ENCODE peak calls at places on chromosomes 2 and 18, in five cellular contexts. J is IMR-90, W is HepG2, H is GM12878, D is HEK293T. G is an unnamed sample.

GRCh38 chr2:36701391-36701795 is 4.9 kb downstream of the VIT start:
- DNase-seq in W (no peak), H (no peak), J (peak), D (no peak), G (no peak)

GRCh38 chr2:207663870-207664545 is 38.8 kb upstream of the METTL21A start:
- DNase-seq in W (no peak), J (no peak), H (no peak), D (no peak), G (no peak)

GRCh38 chr2:151027147-151027546 is 234.5 kb downstream of the RBM43 start:
- DNase-seq in D (no peak), W (no peak), H (no peak), J (no peak), G (no peak)

GRCh38 chr2:237964578-237965404 is 2.0 kb upstream of the UBE2F start:
- DNase-seq in H (no peak), W (no peak), J (peak), D (no peak), G (no peak)

GRCh38 chr2:159290289-159290907 is 3.9 kb upstream of the WDSUB1 start:
- DNase-seq in W (peak), H (no peak), D (no peak), J (peak), G (peak)

GRCh38 chr2:68506170-68506569 is 38.8 kb downstream of the APLF start:
- DNase-seq in J (no peak), D (no peak), H (no peak), W (no peak), G (no peak)

GRCh38 chr2:174106736-174107135 is 141.6 kb upstream of the SP3 start:
- DNase-seq in D (no peak), W (no peak), H (no peak), J (no peak), G (no peak)

GRCh38 chr2:74628538-74629105 is 19.5 kb downstream of the M1AP start:
- DNase-seq in W (no peak), D (no peak), H (no peak), J (no peak), G (no peak)

GRCh38 chr2:25331686-25332365 is 9.9 kb downstream of the DNMT3A start:
- DNase-seq in J (peak), W (no peak), D (no peak), H (no peak), G (no peak)

GRCh38 chr2:96877513-96878159 is 7.8 kb upstream of the SEMA4C start:
- DNase-seq in H (no peak), J (no peak), W (no peak), D (no peak), G (no peak)

GRCh38 chr2:234162876-234163275 is 112.4 kb downstream of the SPP2 start:
- DNase-seq in W (no peak), D (no peak), H (no peak), J (no peak), G (no peak)

GRCh38 chr2:218259099-218259921 is 1.5 kb upstream of the GPBAR1 start:
- DNase-seq in W (no peak), J (peak), D (no peak), H (no peak), G (no peak)

GRCh38 chr2:16653083-16653375 is 12.6 kb downstream of the CYRIA start:
- DNase-seq in D (no peak), J (no peak), W (no peak), H (no peak), G (no peak)

GRCh38 chr2:16169381-16169960 is 229.1 kb downstream of the MYCN start:
- DNase-seq in D (no peak), J (no peak), H (no peak), W (no peak), G (no peak)

GRCh38 chr2:46857871-46858696 is 57.5 kb downstream of the MCFD2 start:
- DNase-seq in H (no peak), J (peak), W (no peak), D (no peak), G (peak)

GRCh38 chr2:26691881-26692813 is at the start of gene KCNK3:
- DNase-seq in J (peak), D (peak), H (no peak), W (no peak), G (peak)

GRCh38 chr2:55693181-55694125 is at the start of gene PNPT1:
- DNase-seq in W (peak), J (peak), D (peak), H (peak), G (peak)

GRCh38 chr2:84286878-84287277 is 172.2 kb downstream of the SUCLG1 start:
- DNase-seq in J (no peak), H (no peak), D (no peak), W (no peak), G (no peak)

GRCh38 chr2:73205611-73206010 is 3.2 kb downstream of the NOTO start:
- DNase-seq in J (no peak), D (no peak), W (no peak), H (no peak), G (no peak)

GRCh38 chr18:37483221-37483971 is 82.2 kb downstream of the CELF4 start:
- DNase-seq in D (peak), H (no peak), J (peak), W (no peak), G (peak)

GRCh38 chr18:49137585-49137984 is 186.8 kb upstream of the SMAD7 start:
- DNase-seq in D (no peak), H (no peak), J (no peak), W (no peak), G (no peak)

GRCh38 chr18:49133112-49133511 is 182.3 kb upstream of the SMAD7 start:
- DNase-seq in J (no peak), W (no peak), D (no peak), H (no peak), G (no peak)

GRCh38 chr18:49139726-49140125 is 189.0 kb upstream of the SMAD7 start:
- DNase-seq in D (no peak), W (no peak), J (no peak), H (no peak), G (no peak)

GRCh38 chr18:49135871-49136270 is 185.1 kb upstream of the SMAD7 start:
- DNase-seq in H (no peak), W (peak), J (peak), D (no peak), G (peak)

DNA sequence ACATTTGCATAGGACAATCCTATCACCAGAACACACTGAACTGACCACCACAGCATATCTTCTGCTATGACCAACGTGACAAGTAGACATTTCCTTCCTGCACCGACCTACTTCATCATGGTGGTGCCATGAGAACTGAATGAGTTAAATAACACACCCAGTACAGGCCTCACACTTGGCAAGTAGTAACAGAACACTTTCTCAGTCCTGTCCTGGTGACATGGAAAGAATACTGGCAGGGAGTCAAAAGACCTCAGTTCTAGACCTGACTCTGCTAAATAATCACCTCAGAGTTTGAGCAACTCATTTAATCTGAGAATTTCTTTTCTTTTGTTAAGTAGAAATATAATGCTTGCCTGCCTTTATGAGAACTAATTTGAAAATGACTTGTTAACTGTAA is 186.3 kb upstream of the SMAD7 start:
- DNase-seq in H (no peak), W (no peak), J (no peak), D (no peak), G (no peak)
- TF ChIP-seq BHLHE40 in H (no peak), W (no peak), J (no peak), D (no peak), G (no peak)

GRCh38 chr2:45651415-45652089 is at the start of gene PRKCE:
- DNase-seq in W (no peak), J (no peak), H (no peak), D (peak), G (peak)
- TF ChIP-seq BHLHE40 in W (no peak), J (no peak), H (no peak), D (no peak), G (no peak)

DNA sequence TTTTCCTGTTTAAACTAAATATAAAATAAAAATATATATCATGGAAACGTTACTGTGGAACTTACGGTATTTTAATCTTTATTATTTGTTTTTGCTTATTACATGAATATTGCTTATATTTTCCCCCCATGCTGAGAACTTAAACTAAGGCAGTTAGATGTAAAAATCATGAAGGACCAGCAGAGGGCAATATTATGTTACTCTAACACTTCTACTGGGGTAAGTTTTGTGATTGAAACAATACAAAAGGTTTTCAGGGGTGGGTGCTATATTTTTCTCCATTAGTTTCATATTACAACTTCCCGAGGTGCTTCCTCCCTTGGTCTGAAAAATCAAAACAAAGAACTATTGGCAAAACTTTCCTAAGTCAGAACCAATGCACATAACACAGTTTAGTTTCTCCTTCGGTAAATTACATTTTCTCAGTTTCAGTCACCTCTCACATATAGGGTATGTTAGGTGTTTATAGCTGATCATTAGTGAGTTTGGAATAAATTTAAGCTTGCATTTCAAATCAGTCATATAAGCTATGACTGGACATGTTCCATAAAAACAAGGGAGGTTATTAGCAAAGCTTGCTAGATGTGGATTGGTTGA is 54.8 kb downstream of the ZNF407 start:
- DNase-seq in J (peak), H (no peak), D (peak), W (peak), G (peak)
- TF ChIP-seq BHLHE40 in J (no peak), H (no peak), D (no peak), W (no peak), G (no peak)

DNA sequence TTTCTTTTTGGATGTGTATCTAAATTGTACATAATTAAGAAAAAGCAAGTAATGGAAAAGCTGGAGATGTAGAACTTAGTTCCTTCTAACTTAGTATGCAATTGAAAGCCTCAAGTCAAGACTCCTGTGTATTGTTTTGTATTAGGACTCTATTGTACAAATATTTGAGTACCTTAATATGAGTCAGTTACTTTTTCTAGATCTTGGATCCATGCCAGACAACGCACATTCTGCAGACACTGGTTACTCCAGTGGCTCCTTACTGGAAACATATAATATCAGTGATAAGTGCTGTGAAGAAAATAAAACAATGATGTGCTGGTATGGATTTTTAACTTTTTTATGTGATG is 1.5 kb downstream of the SLC39A10 start:
- DNase-seq in J (peak), H (no peak), D (no peak), W (peak), G (peak)
- TF ChIP-seq BHLHE40 in J (no peak), H (no peak), D (no peak), W (no peak), G (no peak)

DNA sequence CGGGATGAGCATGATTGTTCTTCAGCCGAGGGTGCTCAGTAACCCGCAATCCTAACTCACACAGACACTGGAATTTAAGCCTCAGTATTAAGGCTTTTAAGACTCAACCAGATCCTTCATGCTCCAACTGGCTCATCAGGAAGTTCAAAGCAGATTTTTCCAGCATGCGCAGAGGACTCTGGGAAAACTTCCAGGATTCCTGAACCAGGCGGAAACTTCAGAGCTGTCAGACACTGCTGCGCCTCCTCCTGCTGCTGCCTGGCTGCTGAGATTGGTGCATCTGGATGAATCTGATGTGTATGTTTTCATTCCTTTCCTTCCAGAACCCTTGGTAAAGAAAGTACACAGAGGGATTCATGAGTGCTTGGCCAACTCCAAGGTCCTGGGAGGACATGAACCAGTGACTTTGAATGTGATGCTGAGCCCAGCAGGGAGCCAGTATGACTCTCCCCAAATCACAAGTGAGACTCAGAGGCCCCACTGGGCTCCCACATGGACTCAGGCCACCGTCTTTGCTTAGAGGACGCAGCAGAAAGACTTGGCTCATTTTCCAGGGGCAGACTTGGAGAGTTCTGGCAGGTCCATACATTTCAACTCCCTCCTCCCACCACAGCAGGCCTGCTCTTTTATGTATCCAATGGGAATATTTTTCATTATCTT is 143.5 kb upstream of the HDAC4 start:
- DNase-seq in W (no peak), J (no peak), D (no peak), H (no peak), G (no peak)
- TF ChIP-seq BHLHE40 in W (no peak), J (no peak), D (no peak), H (no peak), G (no peak)

G was measured in A549.